ENCODE peak calls at places on chromosomes 12 and 14, in nine cellular contexts. One of them, this sample, is unnamed.

GRCh38 chr14:94337274-94337673 is 14.1 kb upstream of the SERPINA6 start:
- DNase-seq in endodermal cell: no peak
- DNase-seq in EL: peak
- DNase-seq in trophoblast cell: no peak
- DNase-seq in thyroid gland: no peak
- DNase-seq in HT-29: no peak
- DNase-seq in cardiac fibroblast: peak
- DNase-seq in EH: peak
- DNase-seq in nucleus accumbens: no peak
- DNase-seq in this sample: no peak

GRCh38 chr12:101634724-101635123 is 40.0 kb downstream of the MYBPC1 start:
- DNase-seq in HT-29: no peak
- DNase-seq in nucleus accumbens: no peak
- DNase-seq in cardiac fibroblast: no peak
- DNase-seq in EH: no peak
- DNase-seq in EL: no peak
- DNase-seq in thyroid gland: no peak
- DNase-seq in endodermal cell: no peak
- DNase-seq in trophoblast cell: no peak
- DNase-seq in this sample: no peak

GRCh38 chr14:60965402-60965801 is 15.5 kb downstream of the TRMT5 start:
- DNase-seq in EH: peak
- DNase-seq in trophoblast cell: no peak
- DNase-seq in thyroid gland: no peak
- DNase-seq in endodermal cell: no peak
- DNase-seq in HT-29: no peak
- DNase-seq in cardiac fibroblast: peak
- DNase-seq in nucleus accumbens: no peak
- DNase-seq in EL: peak
- DNase-seq in this sample: no peak

GRCh38 chr12:70449074-70449757 is 83.1 kb downstream of the KCNMB4 start:
- DNase-seq in nucleus accumbens: no peak
- DNase-seq in cardiac fibroblast: peak
- DNase-seq in HT-29: peak
- DNase-seq in EL: peak
- DNase-seq in EH: peak
- DNase-seq in thyroid gland: no peak
- DNase-seq in endodermal cell: no peak
- DNase-seq in trophoblast cell: peak
- DNase-seq in this sample: no peak

GRCh38 chr14:100131181-100131580 is 28.3 kb downstream of the DEGS2 start:
- DNase-seq in trophoblast cell: no peak
- DNase-seq in nucleus accumbens: no peak
- DNase-seq in EH: no peak
- DNase-seq in cardiac fibroblast: no peak
- DNase-seq in endodermal cell: peak
- DNase-seq in thyroid gland: no peak
- DNase-seq in HT-29: peak
- DNase-seq in EL: no peak
- DNase-seq in this sample: no peak

GRCh38 chr14:103930051-103930604 is 1.9 kb downstream of the TDRD9 start:
- DNase-seq in trophoblast cell: no peak
- DNase-seq in endodermal cell: no peak
- DNase-seq in thyroid gland: no peak
- DNase-seq in cardiac fibroblast: no peak
- DNase-seq in EL: no peak
- DNase-seq in HT-29: no peak
- DNase-seq in nucleus accumbens: no peak
- DNase-seq in EH: no peak
- DNase-seq in this sample: no peak

GRCh38 chr14:85316701-85317100 is 213.2 kb upstream of the FLRT2 start:
- DNase-seq in EL: peak
- DNase-seq in HT-29: no peak
- DNase-seq in nucleus accumbens: no peak
- DNase-seq in trophoblast cell: no peak
- DNase-seq in EH: peak
- DNase-seq in endodermal cell: no peak
- DNase-seq in cardiac fibroblast: no peak
- DNase-seq in thyroid gland: no peak
- DNase-seq in this sample: no peak

GRCh38 chr14:67856806-67857205 is 37.2 kb downstream of the RAD51B start:
- DNase-seq in EL: no peak
- DNase-seq in EH: peak
- DNase-seq in trophoblast cell: no peak
- DNase-seq in thyroid gland: no peak
- DNase-seq in HT-29: no peak
- DNase-seq in cardiac fibroblast: no peak
- DNase-seq in endodermal cell: no peak
- DNase-seq in nucleus accumbens: no peak
- DNase-seq in this sample: no peak

This sample was measured in body of pancreas.